ENCODE peak calls at places on chromosome 13, in ten cellular contexts. One of them, this sample, is unnamed.

GRCh38 chr13:104691765-104692164 is 1625.5 kb upstream of the SLC10A2 start:
- DNase-seq in mucosa of gallbladder: no peak
- DNase-seq in central memory CD8-positive, alpha-beta T cell: no peak
- DNase-seq in PC-9: no peak
- DNase-seq in epithelial cell of prostate: no peak
- DNase-seq in EH: no peak
- DNase-seq in iPS-NIHi11: no peak
- DNase-seq in activated T-cell treated with anti-CD3 and anti-CD28 coated beads, Interleukin-2, amount 50 U/mL, for 24 hours: no peak
- DNase-seq in small intestine: no peak
- DNase-seq in NCI-H460: no peak
- DNase-seq in this sample: no peak

GRCh38 chr13:30737511-30738342 is 2.4 kb downstream of the ALOX5AP start:
- DNase-seq in iPS-NIHi11: no peak
- DNase-seq in EH: no peak
- DNase-seq in epithelial cell of prostate: no peak
- DNase-seq in mucosa of gallbladder: no peak
- DNase-seq in NCI-H460: no peak
- DNase-seq in activated T-cell treated with anti-CD3 and anti-CD28 coated beads, Interleukin-2, amount 50 U/mL, for 24 hours: no peak
- DNase-seq in small intestine: no peak
- DNase-seq in PC-9: no peak
- DNase-seq in central memory CD8-positive, alpha-beta T cell: no peak
- DNase-seq in this sample: no peak

GRCh38 chr13:84121456-84121855 is 239.2 kb upstream of the SLITRK1 start:
- DNase-seq in activated T-cell treated with anti-CD3 and anti-CD28 coated beads, Interleukin-2, amount 50 U/mL, for 24 hours: no peak
- DNase-seq in small intestine: no peak
- DNase-seq in EH: peak
- DNase-seq in epithelial cell of prostate: no peak
- DNase-seq in iPS-NIHi11: peak
- DNase-seq in NCI-H460: no peak
- DNase-seq in central memory CD8-positive, alpha-beta T cell: no peak
- DNase-seq in mucosa of gallbladder: no peak
- DNase-seq in PC-9: no peak
- DNase-seq in this sample: no peak

GRCh38 chr13:112702341-112702982 is 12.6 kb downstream of the ATP11A start:
- DNase-seq in mucosa of gallbladder: no peak
- DNase-seq in PC-9: no peak
- DNase-seq in iPS-NIHi11: no peak
- DNase-seq in activated T-cell treated with anti-CD3 and anti-CD28 coated beads, Interleukin-2, amount 50 U/mL, for 24 hours: no peak
- DNase-seq in NCI-H460: no peak
- DNase-seq in EH: no peak
- DNase-seq in central memory CD8-positive, alpha-beta T cell: no peak
- DNase-seq in epithelial cell of prostate: no peak
- DNase-seq in small intestine: no peak
- DNase-seq in this sample: no peak

GRCh38 chr13:111022886-111023285 is 92.2 kb upstream of the ARHGEF7 start:
- DNase-seq in PC-9: no peak
- DNase-seq in small intestine: no peak
- DNase-seq in mucosa of gallbladder: no peak
- DNase-seq in epithelial cell of prostate: no peak
- DNase-seq in NCI-H460: no peak
- DNase-seq in central memory CD8-positive, alpha-beta T cell: no peak
- DNase-seq in EH: no peak
- DNase-seq in iPS-NIHi11: no peak
- DNase-seq in activated T-cell treated with anti-CD3 and anti-CD28 coated beads, Interleukin-2, amount 50 U/mL, for 24 hours: no peak
- DNase-seq in this sample: no peak

GRCh38 chr13:28475916-28476725 is 18.8 kb downstream of the FLT1 start:
- DNase-seq in NCI-H460: peak
- DNase-seq in mucosa of gallbladder: no peak
- DNase-seq in iPS-NIHi11: no peak
- DNase-seq in central memory CD8-positive, alpha-beta T cell: no peak
- DNase-seq in small intestine: peak
- DNase-seq in PC-9: peak
- DNase-seq in epithelial cell of prostate: peak
- DNase-seq in EH: peak
- DNase-seq in activated T-cell treated with anti-CD3 and anti-CD28 coated beads, Interleukin-2, amount 50 U/mL, for 24 hours: no peak
- DNase-seq in this sample: peak

GRCh38 chr13:111287201-111287600 is 33.2 kb upstream of the TEX29 start:
- DNase-seq in small intestine: no peak
- DNase-seq in activated T-cell treated with anti-CD3 and anti-CD28 coated beads, Interleukin-2, amount 50 U/mL, for 24 hours: no peak
- DNase-seq in epithelial cell of prostate: no peak
- DNase-seq in EH: no peak
- DNase-seq in mucosa of gallbladder: no peak
- DNase-seq in central memory CD8-positive, alpha-beta T cell: no peak
- DNase-seq in iPS-NIHi11: no peak
- DNase-seq in NCI-H460: no peak
- DNase-seq in PC-9: no peak
- DNase-seq in this sample: no peak

GRCh38 chr13:78325585-78325984 is 277.8 kb downstream of the POU4F1 start:
- DNase-seq in EH: no peak
- DNase-seq in epithelial cell of prostate: no peak
- DNase-seq in NCI-H460: no peak
- DNase-seq in PC-9: no peak
- DNase-seq in mucosa of gallbladder: no peak
- DNase-seq in iPS-NIHi11: no peak
- DNase-seq in small intestine: no peak
- DNase-seq in central memory CD8-positive, alpha-beta T cell: no peak
- DNase-seq in activated T-cell treated with anti-CD3 and anti-CD28 coated beads, Interleukin-2, amount 50 U/mL, for 24 hours: no peak
- DNase-seq in this sample: no peak

GRCh38 chr13:49669735-49670309 is 21.5 kb downstream of the EBPL start:
- DNase-seq in central memory CD8-positive, alpha-beta T cell: no peak
- DNase-seq in PC-9: no peak
- DNase-seq in EH: peak
- DNase-seq in NCI-H460: peak
- DNase-seq in iPS-NIHi11: peak
- DNase-seq in small intestine: peak
- DNase-seq in epithelial cell of prostate: no peak
- DNase-seq in mucosa of gallbladder: peak
- DNase-seq in activated T-cell treated with anti-CD3 and anti-CD28 coated beads, Interleukin-2, amount 50 U/mL, for 24 hours: no peak
- DNase-seq in this sample: peak

GRCh38 chr13:52738719-52739467 is 727 bp downstream of the CNMD start:
- DNase-seq in small intestine: no peak
- DNase-seq in EH: peak
- DNase-seq in activated T-cell treated with anti-CD3 and anti-CD28 coated beads, Interleukin-2, amount 50 U/mL, for 24 hours: peak
- DNase-seq in epithelial cell of prostate: no peak
- DNase-seq in iPS-NIHi11: peak
- DNase-seq in central memory CD8-positive, alpha-beta T cell: no peak
- DNase-seq in mucosa of gallbladder: no peak
- DNase-seq in NCI-H460: no peak
- DNase-seq in PC-9: no peak
- DNase-seq in this sample: no peak

GRCh38 chr13:90545070-90545840 is 802.2 kb upstream of the MIR17HG start:
- DNase-seq in iPS-NIHi11: no peak
- DNase-seq in NCI-H460: no peak
- DNase-seq in small intestine: peak
- DNase-seq in EH: peak
- DNase-seq in mucosa of gallbladder: no peak
- DNase-seq in activated T-cell treated with anti-CD3 and anti-CD28 coated beads, Interleukin-2, amount 50 U/mL, for 24 hours: no peak
- DNase-seq in central memory CD8-positive, alpha-beta T cell: no peak
- DNase-seq in PC-9: no peak
- DNase-seq in epithelial cell of prostate: no peak
- DNase-seq in this sample: no peak

GRCh38 chr13:62320129-62320724 is 904.6 kb upstream of the PCDH20 start:
- DNase-seq in NCI-H460: peak
- DNase-seq in mucosa of gallbladder: no peak
- DNase-seq in activated T-cell treated with anti-CD3 and anti-CD28 coated beads, Interleukin-2, amount 50 U/mL, for 24 hours: no peak
- DNase-seq in epithelial cell of prostate: peak
- DNase-seq in EH: no peak
- DNase-seq in PC-9: no peak
- DNase-seq in small intestine: peak
- DNase-seq in central memory CD8-positive, alpha-beta T cell: no peak
- DNase-seq in iPS-NIHi11: peak
- DNase-seq in this sample: peak

GRCh38 chr13:50892162-50892944 is 17.2 kb upstream of the RNASEH2B start:
- DNase-seq in small intestine: no peak
- DNase-seq in PC-9: no peak
- DNase-seq in iPS-NIHi11: no peak
- DNase-seq in central memory CD8-positive, alpha-beta T cell: no peak
- DNase-seq in activated T-cell treated with anti-CD3 and anti-CD28 coated beads, Interleukin-2, amount 50 U/mL, for 24 hours: peak
- DNase-seq in mucosa of gallbladder: no peak
- DNase-seq in epithelial cell of prostate: no peak
- DNase-seq in EH: no peak
- DNase-seq in NCI-H460: no peak
- DNase-seq in this sample: no peak

GRCh38 chr13:66205807-66206206 is 1024.3 kb downstream of the PCDH9 start:
- DNase-seq in epithelial cell of prostate: no peak
- DNase-seq in PC-9: no peak
- DNase-seq in iPS-NIHi11: no peak
- DNase-seq in activated T-cell treated with anti-CD3 and anti-CD28 coated beads, Interleukin-2, amount 50 U/mL, for 24 hours: no peak
- DNase-seq in small intestine: no peak
- DNase-seq in EH: no peak
- DNase-seq in mucosa of gallbladder: no peak
- DNase-seq in central memory CD8-positive, alpha-beta T cell: no peak
- DNase-seq in NCI-H460: no peak
- DNase-seq in this sample: no peak

GRCh38 chr13:113834496-113835200 is 29.2 kb downstream of the GAS6 start:
- DNase-seq in NCI-H460: no peak
- DNase-seq in central memory CD8-positive, alpha-beta T cell: no peak
- DNase-seq in EH: no peak
- DNase-seq in PC-9: no peak
- DNase-seq in epithelial cell of prostate: no peak
- DNase-seq in mucosa of gallbladder: no peak
- DNase-seq in iPS-NIHi11: no peak
- DNase-seq in activated T-cell treated with anti-CD3 and anti-CD28 coated beads, Interleukin-2, amount 50 U/mL, for 24 hours: no peak
- DNase-seq in small intestine: no peak
- DNase-seq in this sample: no peak

GRCh38 chr13:44362394-44363040 is 11.1 kb upstream of the SERP2 start:
- DNase-seq in epithelial cell of prostate: no peak
- DNase-seq in central memory CD8-positive, alpha-beta T cell: no peak
- DNase-seq in activated T-cell treated with anti-CD3 and anti-CD28 coated beads, Interleukin-2, amount 50 U/mL, for 24 hours: no peak
- DNase-seq in iPS-NIHi11: no peak
- DNase-seq in mucosa of gallbladder: no peak
- DNase-seq in EH: no peak
- DNase-seq in PC-9: no peak
- DNase-seq in small intestine: no peak
- DNase-seq in NCI-H460: no peak
- DNase-seq in this sample: no peak

GRCh38 chr13:73274147-73274546 is 215.3 kb downstream of the KLF5 start:
- DNase-seq in activated T-cell treated with anti-CD3 and anti-CD28 coated beads, Interleukin-2, amount 50 U/mL, for 24 hours: no peak
- DNase-seq in iPS-NIHi11: no peak
- DNase-seq in EH: peak
- DNase-seq in central memory CD8-positive, alpha-beta T cell: no peak
- DNase-seq in small intestine: no peak
- DNase-seq in PC-9: no peak
- DNase-seq in mucosa of gallbladder: no peak
- DNase-seq in NCI-H460: no peak
- DNase-seq in epithelial cell of prostate: no peak
- DNase-seq in this sample: no peak

GRCh38 chr13:73273276-73273675 is 214.5 kb downstream of the KLF5 start:
- DNase-seq in iPS-NIHi11: no peak
- DNase-seq in PC-9: no peak
- DNase-seq in mucosa of gallbladder: no peak
- DNase-seq in activated T-cell treated with anti-CD3 and anti-CD28 coated beads, Interleukin-2, amount 50 U/mL, for 24 hours: no peak
- DNase-seq in EH: no peak
- DNase-seq in NCI-H460: no peak
- DNase-seq in central memory CD8-positive, alpha-beta T cell: no peak
- DNase-seq in small intestine: no peak
- DNase-seq in epithelial cell of prostate: no peak
- DNase-seq in this sample: no peak

GRCh38 chr13:34048652-34049051 is 230.7 kb downstream of the RFC3 start:
- DNase-seq in EH: no peak
- DNase-seq in activated T-cell treated with anti-CD3 and anti-CD28 coated beads, Interleukin-2, amount 50 U/mL, for 24 hours: no peak
- DNase-seq in small intestine: no peak
- DNase-seq in central memory CD8-positive, alpha-beta T cell: no peak
- DNase-seq in PC-9: no peak
- DNase-seq in epithelial cell of prostate: peak
- DNase-seq in mucosa of gallbladder: no peak
- DNase-seq in NCI-H460: no peak
- DNase-seq in iPS-NIHi11: no peak
- DNase-seq in this sample: no peak

GRCh38 chr13:94656766-94657165 is 55.1 kb downstream of the GPR180 start:
- DNase-seq in activated T-cell treated with anti-CD3 and anti-CD28 coated beads, Interleukin-2, amount 50 U/mL, for 24 hours: no peak
- DNase-seq in EH: peak
- DNase-seq in central memory CD8-positive, alpha-beta T cell: no peak
- DNase-seq in epithelial cell of prostate: peak
- DNase-seq in NCI-H460: no peak
- DNase-seq in mucosa of gallbladder: no peak
- DNase-seq in PC-9: peak
- DNase-seq in iPS-NIHi11: no peak
- DNase-seq in small intestine: no peak
- DNase-seq in this sample: peak

GRCh38 chr13:79282976-79283375 is 123.1 kb downstream of the RBM26 start:
- DNase-seq in activated T-cell treated with anti-CD3 and anti-CD28 coated beads, Interleukin-2, amount 50 U/mL, for 24 hours: no peak
- DNase-seq in epithelial cell of prostate: peak
- DNase-seq in central memory CD8-positive, alpha-beta T cell: no peak
- DNase-seq in small intestine: peak
- DNase-seq in NCI-H460: no peak
- DNase-seq in mucosa of gallbladder: no peak
- DNase-seq in iPS-NIHi11: no peak
- DNase-seq in EH: no peak
- DNase-seq in PC-9: peak
- DNase-seq in this sample: no peak

GRCh38 chr13:60009300-60010248 is 154.2 kb downstream of the DIAPH3 start:
- DNase-seq in PC-9: no peak
- DNase-seq in NCI-H460: peak
- DNase-seq in epithelial cell of prostate: no peak
- DNase-seq in small intestine: peak
- DNase-seq in EH: no peak
- DNase-seq in mucosa of gallbladder: peak
- DNase-seq in activated T-cell treated with anti-CD3 and anti-CD28 coated beads, Interleukin-2, amount 50 U/mL, for 24 hours: no peak
- DNase-seq in central memory CD8-positive, alpha-beta T cell: no peak
- DNase-seq in iPS-NIHi11: no peak
- DNase-seq in this sample: no peak

GRCh38 chr13:106533101-106533939 is 2.1 kb downstream of the EFNB2 start:
- DNase-seq in epithelial cell of prostate: no peak
- DNase-seq in activated T-cell treated with anti-CD3 and anti-CD28 coated beads, Interleukin-2, amount 50 U/mL, for 24 hours: peak
- DNase-seq in small intestine: peak
- DNase-seq in PC-9: peak
- DNase-seq in central memory CD8-positive, alpha-beta T cell: no peak
- DNase-seq in mucosa of gallbladder: peak
- DNase-seq in NCI-H460: peak
- DNase-seq in iPS-NIHi11: peak
- DNase-seq in EH: peak
- DNase-seq in this sample: peak

GRCh38 chr13:112572408-112572807 is 15.5 kb downstream of the TUBGCP3 start:
- DNase-seq in epithelial cell of prostate: no peak
- DNase-seq in activated T-cell treated with anti-CD3 and anti-CD28 coated beads, Interleukin-2, amount 50 U/mL, for 24 hours: no peak
- DNase-seq in iPS-NIHi11: no peak
- DNase-seq in EH: no peak
- DNase-seq in mucosa of gallbladder: no peak
- DNase-seq in small intestine: no peak
- DNase-seq in PC-9: no peak
- DNase-seq in central memory CD8-positive, alpha-beta T cell: no peak
- DNase-seq in NCI-H460: no peak
- DNase-seq in this sample: no peak

GRCh38 chr13:112968910-112969691 is at the start of gene MCF2L:
- DNase-seq in NCI-H460: no peak
- DNase-seq in activated T-cell treated with anti-CD3 and anti-CD28 coated beads, Interleukin-2, amount 50 U/mL, for 24 hours: peak
- DNase-seq in EH: peak
- DNase-seq in mucosa of gallbladder: peak
- DNase-seq in epithelial cell of prostate: no peak
- DNase-seq in central memory CD8-positive, alpha-beta T cell: peak
- DNase-seq in PC-9: peak
- DNase-seq in small intestine: peak
- DNase-seq in iPS-NIHi11: peak
- DNase-seq in this sample: no peak

GRCh38 chr13:22403144-22403543 is 732.3 kb downstream of the FGF9 start:
- DNase-seq in EH: no peak
- DNase-seq in NCI-H460: no peak
- DNase-seq in small intestine: no peak
- DNase-seq in epithelial cell of prostate: no peak
- DNase-seq in PC-9: no peak
- DNase-seq in mucosa of gallbladder: no peak
- DNase-seq in central memory CD8-positive, alpha-beta T cell: no peak
- DNase-seq in activated T-cell treated with anti-CD3 and anti-CD28 coated beads, Interleukin-2, amount 50 U/mL, for 24 hours: no peak
- DNase-seq in iPS-NIHi11: no peak
- DNase-seq in this sample: no peak

GRCh38 chr13:100608906-100609305 is 20.3 kb upstream of the GGACT start:
- DNase-seq in PC-9: no peak
- DNase-seq in activated T-cell treated with anti-CD3 and anti-CD28 coated beads, Interleukin-2, amount 50 U/mL, for 24 hours: no peak
- DNase-seq in epithelial cell of prostate: no peak
- DNase-seq in NCI-H460: no peak
- DNase-seq in mucosa of gallbladder: no peak
- DNase-seq in iPS-NIHi11: no peak
- DNase-seq in EH: peak
- DNase-seq in central memory CD8-positive, alpha-beta T cell: no peak
- DNase-seq in small intestine: peak
- DNase-seq in this sample: no peak

GRCh38 chr13:24459234-24459633 is 53.3 kb downstream of the PARP4 start:
- DNase-seq in NCI-H460: no peak
- DNase-seq in epithelial cell of prostate: no peak
- DNase-seq in PC-9: no peak
- DNase-seq in iPS-NIHi11: no peak
- DNase-seq in mucosa of gallbladder: no peak
- DNase-seq in small intestine: peak
- DNase-seq in EH: peak
- DNase-seq in activated T-cell treated with anti-CD3 and anti-CD28 coated beads, Interleukin-2, amount 50 U/mL, for 24 hours: no peak
- DNase-seq in central memory CD8-positive, alpha-beta T cell: no peak
- DNase-seq in this sample: peak

This sample was measured in AG04450.